ENCODE peak calls at places on chromosomes 7 and 10, in ten cellular contexts. One of them, this sample, is unnamed.

GRCh38 chr7:100598425-100598824 is 3.7 kb upstream of the PCOLCE start:
- DNase-seq in mesendoderm: no peak
- DNase-seq in GM13977: no peak
- DNase-seq in RPMI7951: peak; percentile 26
- DNase-seq in KBM-7: peak; percentile 17
- DNase-seq in ovary: no peak
- DNase-seq in naive thymus-derived CD8-positive, alpha-beta T cell: no peak
- DNase-seq in hepatocyte: no peak
- DNase-seq in mesenteric fat pad: no peak
- DNase-seq in stimulated activated CD4-positive, alpha-beta T cell treated with anti-CD3 and anti-CD28 coated beads, Interleukin-12 subunit alpha, Interleukin-12 subunit beta, amount 100 ng/mL, for 48 hours: no peak
- DNase-seq in this sample: no peak

GRCh38 chr10:129417164-129417563 is 49.9 kb upstream of the MGMT start:
- DNase-seq in GM13977: no peak
- DNase-seq in naive thymus-derived CD8-positive, alpha-beta T cell: no peak
- DNase-seq in mesenteric fat pad: no peak
- DNase-seq in RPMI7951: peak; percentile 31
- DNase-seq in KBM-7: no peak
- DNase-seq in ovary: no peak
- DNase-seq in mesendoderm: no peak
- DNase-seq in hepatocyte: no peak
- DNase-seq in stimulated activated CD4-positive, alpha-beta T cell treated with anti-CD3 and anti-CD28 coated beads, Interleukin-12 subunit alpha, Interleukin-12 subunit beta, amount 100 ng/mL, for 48 hours: no peak
- DNase-seq in this sample: no peak

GRCh38 chr7:16954326-16954725 is 72.5 kb upstream of the AGR3 start:
- DNase-seq in naive thymus-derived CD8-positive, alpha-beta T cell: no peak
- DNase-seq in stimulated activated CD4-positive, alpha-beta T cell treated with anti-CD3 and anti-CD28 coated beads, Interleukin-12 subunit alpha, Interleukin-12 subunit beta, amount 100 ng/mL, for 48 hours: no peak
- DNase-seq in RPMI7951: no peak
- DNase-seq in mesenteric fat pad: no peak
- DNase-seq in GM13977: no peak
- DNase-seq in ovary: no peak
- DNase-seq in mesendoderm: no peak
- DNase-seq in hepatocyte: no peak
- DNase-seq in KBM-7: no peak
- DNase-seq in this sample: peak; percentile 18

GRCh38 chr7:47451851-47452205 is 130.1 kb downstream of the TNS3 start:
- DNase-seq in KBM-7: no peak
- DNase-seq in GM13977: no peak
- DNase-seq in ovary: no peak
- DNase-seq in mesenteric fat pad: no peak
- DNase-seq in naive thymus-derived CD8-positive, alpha-beta T cell: no peak
- DNase-seq in hepatocyte: no peak
- DNase-seq in mesendoderm: no peak
- DNase-seq in stimulated activated CD4-positive, alpha-beta T cell treated with anti-CD3 and anti-CD28 coated beads, Interleukin-12 subunit alpha, Interleukin-12 subunit beta, amount 100 ng/mL, for 48 hours: no peak
- DNase-seq in RPMI7951: peak; percentile 55
- DNase-seq in this sample: no peak

GRCh38 chr7:47153571-47153970 is 428.3 kb downstream of the TNS3 start:
- DNase-seq in naive thymus-derived CD8-positive, alpha-beta T cell: no peak
- DNase-seq in stimulated activated CD4-positive, alpha-beta T cell treated with anti-CD3 and anti-CD28 coated beads, Interleukin-12 subunit alpha, Interleukin-12 subunit beta, amount 100 ng/mL, for 48 hours: no peak
- DNase-seq in RPMI7951: no peak
- DNase-seq in GM13977: no peak
- DNase-seq in KBM-7: no peak
- DNase-seq in mesendoderm: peak; percentile 79
- DNase-seq in mesenteric fat pad: no peak
- DNase-seq in ovary: no peak
- DNase-seq in hepatocyte: peak; percentile 50
- DNase-seq in this sample: no peak

GRCh38 chr10:71035511-71036278 is 147.3 kb upstream of the PCBD1 start:
- DNase-seq in KBM-7: no peak
- DNase-seq in mesendoderm: no peak
- DNase-seq in RPMI7951: no peak
- DNase-seq in stimulated activated CD4-positive, alpha-beta T cell treated with anti-CD3 and anti-CD28 coated beads, Interleukin-12 subunit alpha, Interleukin-12 subunit beta, amount 100 ng/mL, for 48 hours: no peak
- DNase-seq in mesenteric fat pad: no peak
- DNase-seq in hepatocyte: no peak
- DNase-seq in ovary: no peak
- DNase-seq in naive thymus-derived CD8-positive, alpha-beta T cell: no peak
- DNase-seq in GM13977: no peak
- DNase-seq in this sample: no peak

GRCh38 chr7:159033956-159034938 is 110.4 kb downstream of the VIPR2 start:
- DNase-seq in mesenteric fat pad: peak; percentile 84
- DNase-seq in KBM-7: no peak
- DNase-seq in stimulated activated CD4-positive, alpha-beta T cell treated with anti-CD3 and anti-CD28 coated beads, Interleukin-12 subunit alpha, Interleukin-12 subunit beta, amount 100 ng/mL, for 48 hours: no peak
- DNase-seq in hepatocyte: no peak
- DNase-seq in GM13977: no peak
- DNase-seq in mesendoderm: no peak
- DNase-seq in naive thymus-derived CD8-positive, alpha-beta T cell: no peak
- DNase-seq in RPMI7951: no peak
- DNase-seq in ovary: no peak
- DNase-seq in this sample: no peak

GRCh38 chr7:11620822-11621395 is 211.1 kb downstream of the THSD7A start:
- DNase-seq in RPMI7951: no peak
- DNase-seq in KBM-7: no peak
- DNase-seq in stimulated activated CD4-positive, alpha-beta T cell treated with anti-CD3 and anti-CD28 coated beads, Interleukin-12 subunit alpha, Interleukin-12 subunit beta, amount 100 ng/mL, for 48 hours: no peak
- DNase-seq in GM13977: no peak
- DNase-seq in naive thymus-derived CD8-positive, alpha-beta T cell: no peak
- DNase-seq in mesendoderm: no peak
- DNase-seq in hepatocyte: no peak
- DNase-seq in mesenteric fat pad: no peak
- DNase-seq in ovary: no peak
- DNase-seq in this sample: peak; percentile 8

GRCh38 chr7:94578615-94579014 is 69.0 kb downstream of the CASD1 start:
- DNase-seq in mesenteric fat pad: no peak
- DNase-seq in RPMI7951: no peak
- DNase-seq in hepatocyte: no peak
- DNase-seq in ovary: no peak
- DNase-seq in GM13977: no peak
- DNase-seq in naive thymus-derived CD8-positive, alpha-beta T cell: no peak
- DNase-seq in KBM-7: no peak
- DNase-seq in stimulated activated CD4-positive, alpha-beta T cell treated with anti-CD3 and anti-CD28 coated beads, Interleukin-12 subunit alpha, Interleukin-12 subunit beta, amount 100 ng/mL, for 48 hours: no peak
- DNase-seq in mesendoderm: no peak
- DNase-seq in this sample: no peak

GRCh38 chr10:113619401-113619800 is 44.4 kb downstream of the NRAP start:
- DNase-seq in ovary: no peak
- DNase-seq in stimulated activated CD4-positive, alpha-beta T cell treated with anti-CD3 and anti-CD28 coated beads, Interleukin-12 subunit alpha, Interleukin-12 subunit beta, amount 100 ng/mL, for 48 hours: no peak
- DNase-seq in mesendoderm: no peak
- DNase-seq in mesenteric fat pad: no peak
- DNase-seq in naive thymus-derived CD8-positive, alpha-beta T cell: no peak
- DNase-seq in hepatocyte: no peak
- DNase-seq in RPMI7951: no peak
- DNase-seq in KBM-7: no peak
- DNase-seq in GM13977: no peak
- DNase-seq in this sample: no peak

GRCh38 chr10:61503051-61503450 is 49.9 kb upstream of the TMEM26 start:
- DNase-seq in KBM-7: no peak
- DNase-seq in hepatocyte: no peak
- DNase-seq in stimulated activated CD4-positive, alpha-beta T cell treated with anti-CD3 and anti-CD28 coated beads, Interleukin-12 subunit alpha, Interleukin-12 subunit beta, amount 100 ng/mL, for 48 hours: no peak
- DNase-seq in mesendoderm: no peak
- DNase-seq in naive thymus-derived CD8-positive, alpha-beta T cell: no peak
- DNase-seq in RPMI7951: no peak
- DNase-seq in mesenteric fat pad: no peak
- DNase-seq in ovary: no peak
- DNase-seq in GM13977: no peak
- DNase-seq in this sample: peak; percentile 25

GRCh38 chr10:51934373-51934772 is 235.0 kb upstream of the CSTF2T start:
- DNase-seq in naive thymus-derived CD8-positive, alpha-beta T cell: no peak
- DNase-seq in hepatocyte: no peak
- DNase-seq in KBM-7: no peak
- DNase-seq in GM13977: no peak
- DNase-seq in ovary: no peak
- DNase-seq in RPMI7951: no peak
- DNase-seq in mesenteric fat pad: no peak
- DNase-seq in mesendoderm: no peak
- DNase-seq in stimulated activated CD4-positive, alpha-beta T cell treated with anti-CD3 and anti-CD28 coated beads, Interleukin-12 subunit alpha, Interleukin-12 subunit beta, amount 100 ng/mL, for 48 hours: no peak
- DNase-seq in this sample: no peak

GRCh38 chr7:31549621-31550020 is 35.7 kb downstream of the ITPRID1 start:
- DNase-seq in mesendoderm: no peak
- DNase-seq in naive thymus-derived CD8-positive, alpha-beta T cell: no peak
- DNase-seq in ovary: no peak
- DNase-seq in hepatocyte: peak; percentile 35
- DNase-seq in mesenteric fat pad: no peak
- DNase-seq in GM13977: no peak
- DNase-seq in stimulated activated CD4-positive, alpha-beta T cell treated with anti-CD3 and anti-CD28 coated beads, Interleukin-12 subunit alpha, Interleukin-12 subunit beta, amount 100 ng/mL, for 48 hours: no peak
- DNase-seq in KBM-7: no peak
- DNase-seq in RPMI7951: no peak
- DNase-seq in this sample: no peak

GRCh38 chr10:130301026-130301892 is 165.1 kb downstream of the GLRX3 start:
- DNase-seq in hepatocyte: no peak
- DNase-seq in RPMI7951: no peak
- DNase-seq in KBM-7: no peak
- DNase-seq in ovary: peak; percentile 85
- DNase-seq in stimulated activated CD4-positive, alpha-beta T cell treated with anti-CD3 and anti-CD28 coated beads, Interleukin-12 subunit alpha, Interleukin-12 subunit beta, amount 100 ng/mL, for 48 hours: peak; percentile 68
- DNase-seq in GM13977: no peak
- DNase-seq in mesenteric fat pad: no peak
- DNase-seq in mesendoderm: no peak
- DNase-seq in naive thymus-derived CD8-positive, alpha-beta T cell: peak; percentile 76
- DNase-seq in this sample: peak; percentile 20

GRCh38 chr7:43467406-43467805 is 115.5 kb upstream of the STK17A start:
- DNase-seq in stimulated activated CD4-positive, alpha-beta T cell treated with anti-CD3 and anti-CD28 coated beads, Interleukin-12 subunit alpha, Interleukin-12 subunit beta, amount 100 ng/mL, for 48 hours: no peak
- DNase-seq in mesenteric fat pad: no peak
- DNase-seq in GM13977: no peak
- DNase-seq in mesendoderm: no peak
- DNase-seq in RPMI7951: peak; percentile 23
- DNase-seq in hepatocyte: no peak
- DNase-seq in naive thymus-derived CD8-positive, alpha-beta T cell: no peak
- DNase-seq in KBM-7: no peak
- DNase-seq in ovary: no peak
- DNase-seq in this sample: no peak

GRCh38 chr10:101602767-101603398 is 14.8 kb downstream of the DPCD start:
- DNase-seq in RPMI7951: peak; percentile 52
- DNase-seq in mesendoderm: peak; percentile 97
- DNase-seq in stimulated activated CD4-positive, alpha-beta T cell treated with anti-CD3 and anti-CD28 coated beads, Interleukin-12 subunit alpha, Interleukin-12 subunit beta, amount 100 ng/mL, for 48 hours: peak; percentile 61
- DNase-seq in GM13977: peak; percentile 86
- DNase-seq in KBM-7: peak; percentile 93
- DNase-seq in naive thymus-derived CD8-positive, alpha-beta T cell: peak; percentile 54
- DNase-seq in hepatocyte: peak; percentile 82
- DNase-seq in mesenteric fat pad: no peak
- DNase-seq in ovary: peak; percentile 80
- DNase-seq in this sample: no peak

GRCh38 chr7:101294039-101294831 is 27.4 kb downstream of the IFT22 start:
- DNase-seq in naive thymus-derived CD8-positive, alpha-beta T cell: no peak
- DNase-seq in stimulated activated CD4-positive, alpha-beta T cell treated with anti-CD3 and anti-CD28 coated beads, Interleukin-12 subunit alpha, Interleukin-12 subunit beta, amount 100 ng/mL, for 48 hours: no peak
- DNase-seq in ovary: no peak
- DNase-seq in GM13977: no peak
- DNase-seq in mesendoderm: peak; percentile 93
- DNase-seq in RPMI7951: no peak
- DNase-seq in hepatocyte: no peak
- DNase-seq in mesenteric fat pad: no peak
- DNase-seq in KBM-7: no peak
- DNase-seq in this sample: no peak

GRCh38 chr10:20614911-20615310 is 282.2 kb downstream of the NEBL start:
- DNase-seq in RPMI7951: no peak
- DNase-seq in ovary: no peak
- DNase-seq in hepatocyte: no peak
- DNase-seq in stimulated activated CD4-positive, alpha-beta T cell treated with anti-CD3 and anti-CD28 coated beads, Interleukin-12 subunit alpha, Interleukin-12 subunit beta, amount 100 ng/mL, for 48 hours: no peak
- DNase-seq in mesendoderm: peak; percentile 21
- DNase-seq in KBM-7: no peak
- DNase-seq in mesenteric fat pad: no peak
- DNase-seq in naive thymus-derived CD8-positive, alpha-beta T cell: no peak
- DNase-seq in GM13977: no peak
- DNase-seq in this sample: no peak

GRCh38 chr7:124603066-124603465 is 162.5 kb downstream of the GPR37 start:
- DNase-seq in mesenteric fat pad: no peak
- DNase-seq in KBM-7: no peak
- DNase-seq in GM13977: no peak
- DNase-seq in RPMI7951: peak; percentile 1
- DNase-seq in naive thymus-derived CD8-positive, alpha-beta T cell: no peak
- DNase-seq in hepatocyte: no peak
- DNase-seq in stimulated activated CD4-positive, alpha-beta T cell treated with anti-CD3 and anti-CD28 coated beads, Interleukin-12 subunit alpha, Interleukin-12 subunit beta, amount 100 ng/mL, for 48 hours: no peak
- DNase-seq in mesendoderm: no peak
- DNase-seq in ovary: no peak
- DNase-seq in this sample: no peak

GRCh38 chr7:82419200-82419599 is 24.4 kb downstream of the CACNA2D1 start:
- DNase-seq in stimulated activated CD4-positive, alpha-beta T cell treated with anti-CD3 and anti-CD28 coated beads, Interleukin-12 subunit alpha, Interleukin-12 subunit beta, amount 100 ng/mL, for 48 hours: no peak
- DNase-seq in GM13977: no peak
- DNase-seq in hepatocyte: no peak
- DNase-seq in RPMI7951: no peak
- DNase-seq in naive thymus-derived CD8-positive, alpha-beta T cell: no peak
- DNase-seq in mesendoderm: no peak
- DNase-seq in KBM-7: no peak
- DNase-seq in ovary: no peak
- DNase-seq in mesenteric fat pad: no peak
- DNase-seq in this sample: no peak